ENCODE peak calls at places on chromosome 19, in seven cellular contexts. One of them, this sample, is unnamed.

GRCh38 chr19:4547303-4548237 is 7.7 kb upstream of the LRG1 start:
- DNase-seq in fibroblast of lung: peak; percentile 14
- DNase-seq in H1: no peak
- DNase-seq in endothelial cell of umbilical vein: peak; percentile 26
- DNase-seq in hepatocyte: peak; percentile 6
- DNase-seq in DND-41: peak; percentile 34
- DNase-seq in astrocyte: no peak
- DNase-seq in this sample: no peak

GRCh38 chr19:33432408-33433170 is 59.1 kb downstream of the CEBPG start:
- DNase-seq in fibroblast of lung: no peak
- DNase-seq in H1: no peak
- DNase-seq in endothelial cell of umbilical vein: no peak
- DNase-seq in hepatocyte: no peak
- DNase-seq in DND-41: no peak
- DNase-seq in astrocyte: no peak
- DNase-seq in this sample: no peak

GRCh38 chr19:5141926-5142724 is 173.2 kb downstream of the KDM4B start:
- DNase-seq in fibroblast of lung: no peak
- DNase-seq in H1: no peak
- DNase-seq in endothelial cell of umbilical vein: no peak
- DNase-seq in hepatocyte: no peak
- DNase-seq in DND-41: no peak
- DNase-seq in astrocyte: no peak
- DNase-seq in this sample: no peak

GRCh38 chr19:48624791-48625723 is 5.8 kb downstream of the SPHK2 start:
- DNase-seq in fibroblast of lung: no peak
- DNase-seq in H1: no peak
- DNase-seq in endothelial cell of umbilical vein: no peak
- DNase-seq in hepatocyte: peak; percentile 73
- DNase-seq in DND-41: peak; percentile 7
- DNase-seq in astrocyte: no peak
- DNase-seq in this sample: no peak

GRCh38 chr19:45789035-45789786 is 3.4 kb downstream of the DMWD start:
- DNase-seq in fibroblast of lung: no peak
- DNase-seq in H1: no peak
- DNase-seq in endothelial cell of umbilical vein: no peak
- DNase-seq in hepatocyte: no peak
- DNase-seq in DND-41: no peak
- DNase-seq in astrocyte: no peak
- DNase-seq in this sample: no peak

GRCh38 chr19:10681658-10682057 is 19.6 kb upstream of the QTRT1 start:
- DNase-seq in fibroblast of lung: no peak
- DNase-seq in H1: no peak
- DNase-seq in endothelial cell of umbilical vein: no peak
- DNase-seq in hepatocyte: no peak
- DNase-seq in DND-41: no peak
- DNase-seq in astrocyte: no peak
- DNase-seq in this sample: no peak

GRCh38 chr19:49151339-49152217 is 3.6 kb downstream of the HRC start:
- DNase-seq in fibroblast of lung: peak; percentile 28
- DNase-seq in H1: peak; percentile 95
- DNase-seq in endothelial cell of umbilical vein: peak; percentile 29
- DNase-seq in hepatocyte: peak; percentile 89
- DNase-seq in DND-41: peak; percentile 30
- DNase-seq in astrocyte: no peak
- DNase-seq in this sample: peak; percentile 84

GRCh38 chr19:2181618-2181997 is 17.9 kb downstream of the DOT1L start:
- DNase-seq in fibroblast of lung: no peak
- DNase-seq in H1: no peak
- DNase-seq in endothelial cell of umbilical vein: no peak
- DNase-seq in hepatocyte: no peak
- DNase-seq in DND-41: no peak
- DNase-seq in astrocyte: no peak
- DNase-seq in this sample: no peak

GRCh38 chr19:53927745-53928144 is 18.7 kb downstream of the CACNG7 start:
- DNase-seq in fibroblast of lung: peak; percentile 62
- DNase-seq in H1: peak; percentile 79
- DNase-seq in endothelial cell of umbilical vein: peak; percentile 51
- DNase-seq in hepatocyte: peak; percentile 86
- DNase-seq in DND-41: peak; percentile 76
- DNase-seq in astrocyte: peak; percentile 51
- DNase-seq in this sample: peak; percentile 29

GRCh38 chr19:45008554-45008953 is 7.3 kb downstream of the RELB start:
- DNase-seq in fibroblast of lung: no peak
- DNase-seq in H1: no peak
- DNase-seq in endothelial cell of umbilical vein: no peak
- DNase-seq in hepatocyte: peak; percentile 63
- DNase-seq in DND-41: no peak
- DNase-seq in astrocyte: no peak
- DNase-seq in this sample: no peak

GRCh38 chr19:38799104-38799503 is 10.1 kb downstream of the LGALS7B start:
- DNase-seq in fibroblast of lung: peak; percentile 51
- DNase-seq in H1: no peak
- DNase-seq in endothelial cell of umbilical vein: no peak
- DNase-seq in hepatocyte: no peak
- DNase-seq in DND-41: no peak
- DNase-seq in astrocyte: no peak
- DNase-seq in this sample: no peak

GRCh38 chr19:5436101-5436947 is 18.9 kb upstream of the ZNRF4 start:
- DNase-seq in fibroblast of lung: no peak
- DNase-seq in H1: peak; percentile 68
- DNase-seq in endothelial cell of umbilical vein: no peak
- DNase-seq in hepatocyte: peak; percentile 68
- DNase-seq in DND-41: no peak
- DNase-seq in astrocyte: peak; percentile 91
- DNase-seq in this sample: no peak

GRCh38 chr19:18765224-18765623 is 25.9 kb downstream of the COMP start:
- DNase-seq in fibroblast of lung: no peak
- DNase-seq in H1: no peak
- DNase-seq in endothelial cell of umbilical vein: no peak
- DNase-seq in hepatocyte: no peak
- DNase-seq in DND-41: no peak
- DNase-seq in astrocyte: no peak
- DNase-seq in this sample: no peak

GRCh38 chr19:2536461-2536860 is 60.5 kb downstream of the GADD45B start:
- DNase-seq in fibroblast of lung: no peak
- DNase-seq in H1: no peak
- DNase-seq in endothelial cell of umbilical vein: peak; percentile 49
- DNase-seq in hepatocyte: no peak
- DNase-seq in DND-41: no peak
- DNase-seq in astrocyte: no peak
- DNase-seq in this sample: no peak

GRCh38 chr19:5200844-5201243 is 139.8 kb downstream of the PTPRS start:
- DNase-seq in fibroblast of lung: no peak
- DNase-seq in H1: no peak
- DNase-seq in endothelial cell of umbilical vein: no peak
- DNase-seq in hepatocyte: no peak
- DNase-seq in DND-41: no peak
- DNase-seq in astrocyte: no peak
- DNase-seq in this sample: no peak

GRCh38 chr19:49335784-49336481 is 727 bp downstream of the CD37 start:
- DNase-seq in fibroblast of lung: no peak
- DNase-seq in H1: no peak
- DNase-seq in endothelial cell of umbilical vein: no peak
- DNase-seq in hepatocyte: no peak
- DNase-seq in DND-41: no peak
- DNase-seq in astrocyte: no peak
- DNase-seq in this sample: no peak

GRCh38 chr19:18833849-18834643 is 2.3 kb downstream of the UPF1 start:
- DNase-seq in fibroblast of lung: no peak
- DNase-seq in H1: no peak
- DNase-seq in endothelial cell of umbilical vein: peak; percentile 19
- DNase-seq in hepatocyte: peak; percentile 51
- DNase-seq in DND-41: no peak
- DNase-seq in astrocyte: no peak
- DNase-seq in this sample: no peak

GRCh38 chr19:10013834-10014618 is 743 bp downstream of the RDH8 start:
- DNase-seq in fibroblast of lung: no peak
- DNase-seq in H1: no peak
- DNase-seq in endothelial cell of umbilical vein: no peak
- DNase-seq in hepatocyte: no peak
- DNase-seq in DND-41: no peak
- DNase-seq in astrocyte: no peak
- DNase-seq in this sample: no peak

GRCh38 chr19:30362156-30362754 is 9.9 kb upstream of the ZNF536 start:
- DNase-seq in fibroblast of lung: no peak
- DNase-seq in H1: no peak
- DNase-seq in endothelial cell of umbilical vein: no peak
- DNase-seq in hepatocyte: no peak
- DNase-seq in DND-41: no peak
- DNase-seq in astrocyte: no peak
- DNase-seq in this sample: no peak

GRCh38 chr19:18284710-18285430 is 3.4 kb upstream of the JUND start:
- DNase-seq in fibroblast of lung: no peak
- DNase-seq in H1: no peak
- DNase-seq in endothelial cell of umbilical vein: no peak
- DNase-seq in hepatocyte: no peak
- DNase-seq in DND-41: no peak
- DNase-seq in astrocyte: no peak
- DNase-seq in this sample: no peak

GRCh38 chr19:54149021-54149812 is 10.3 kb downstream of the LENG1 start:
- DNase-seq in fibroblast of lung: no peak
- DNase-seq in H1: no peak
- DNase-seq in endothelial cell of umbilical vein: peak; percentile 82
- DNase-seq in hepatocyte: no peak
- DNase-seq in DND-41: no peak
- DNase-seq in astrocyte: no peak
- DNase-seq in this sample: no peak

DNA sequence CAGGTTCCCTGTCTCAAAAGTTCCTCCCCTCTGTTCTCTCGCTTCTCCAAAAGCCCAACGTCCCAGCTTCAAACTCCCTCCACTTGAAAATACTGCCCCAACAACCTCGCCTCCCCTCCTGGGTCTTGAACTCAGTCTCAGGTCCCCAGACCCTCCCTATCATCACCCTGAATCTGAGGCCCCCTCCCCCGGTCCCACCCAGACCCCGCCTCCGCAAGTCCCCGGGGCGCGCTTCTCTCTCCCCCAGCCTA is 280 bp downstream of the SERTAD3 start:
- DNase-seq in fibroblast of lung: no peak
- DNase-seq in H1: no peak
- DNase-seq in endothelial cell of umbilical vein: no peak
- DNase-seq in hepatocyte: no peak
- DNase-seq in DND-41: no peak
- DNase-seq in astrocyte: no peak
- DNase-seq in this sample: no peak
- TF ChIP-seq EZH2 in fibroblast of lung: no peak
- TF ChIP-seq EZH2 in H1: no peak
- TF ChIP-seq EZH2 in endothelial cell of umbilical vein: no peak
- TF ChIP-seq EZH2 in hepatocyte: no peak
- TF ChIP-seq EZH2 in DND-41: no peak
- TF ChIP-seq EZH2 in astrocyte: no peak
- TF ChIP-seq EZH2 in this sample: no peak

DNA sequence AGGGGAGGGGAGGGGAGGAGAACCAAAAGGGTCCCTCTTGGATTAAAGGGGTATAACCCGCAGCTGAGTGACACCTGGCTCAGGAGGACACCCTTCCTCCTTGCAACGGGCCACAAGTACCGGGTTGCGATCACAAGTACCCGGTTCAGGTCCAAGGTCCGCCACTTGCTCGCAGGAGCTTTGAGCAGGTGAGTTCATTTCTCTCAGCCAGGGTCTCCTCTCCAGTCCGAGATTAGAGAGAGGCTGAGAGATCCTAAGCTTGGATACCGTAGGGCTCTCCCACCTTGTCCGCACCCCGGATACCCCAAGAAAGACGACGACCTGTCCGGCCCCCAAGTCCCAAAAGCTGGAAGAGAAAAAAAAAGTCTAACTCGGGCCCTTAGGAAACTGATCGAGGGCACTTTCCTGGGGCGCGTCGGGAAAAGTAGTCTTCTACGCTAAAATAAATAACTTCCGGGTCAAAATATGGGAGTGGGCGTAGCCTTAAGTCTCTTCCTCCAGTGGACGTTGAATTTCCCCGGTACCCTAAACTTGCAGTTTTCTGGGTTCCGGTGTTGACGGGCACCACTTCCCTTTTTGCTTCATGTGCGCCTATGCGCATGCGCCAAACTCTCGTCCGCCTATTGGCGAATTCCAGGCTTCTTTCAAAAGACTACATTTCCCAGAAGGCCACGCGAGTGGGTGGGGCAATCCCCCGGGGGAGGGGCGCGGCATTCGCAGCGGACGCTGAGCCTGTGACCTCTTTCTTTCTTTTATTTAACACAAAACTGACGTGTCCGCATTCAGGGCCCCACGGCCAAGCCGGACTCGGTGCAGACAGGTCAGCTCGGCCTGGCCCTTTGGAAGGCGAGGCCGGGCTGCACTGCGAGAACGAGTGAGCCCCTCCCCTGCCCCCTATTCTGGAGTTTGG is 4.4 kb downstream of the C19orf67 start:
- DNase-seq in fibroblast of lung: peak; percentile 100
- DNase-seq in H1: peak; percentile 97
- DNase-seq in endothelial cell of umbilical vein: peak; percentile 100
- DNase-seq in hepatocyte: peak; percentile 99
- DNase-seq in DND-41: peak; percentile 99
- DNase-seq in astrocyte: peak; percentile 97
- DNase-seq in this sample: peak; percentile 98
- TF ChIP-seq CTCF in fibroblast of lung: no peak
- TF ChIP-seq CTCF in H1: no peak
- TF ChIP-seq CTCF in endothelial cell of umbilical vein: no peak
- TF ChIP-seq CTCF in hepatocyte: no peak
- TF ChIP-seq CTCF in DND-41: no peak
- TF ChIP-seq CTCF in astrocyte: no peak
- TF ChIP-seq CTCF in this sample: no peak

GRCh38 chr19:1140272-1140671 is 33.8 kb downstream of the SBNO2 start:
- DNase-seq in fibroblast of lung: no peak
- DNase-seq in H1: no peak
- DNase-seq in endothelial cell of umbilical vein: no peak
- DNase-seq in hepatocyte: no peak
- DNase-seq in DND-41: no peak
- DNase-seq in astrocyte: no peak
- DNase-seq in this sample: no peak
- TF ChIP-seq EZH2 in fibroblast of lung: no peak
- TF ChIP-seq EZH2 in H1: no peak
- TF ChIP-seq EZH2 in endothelial cell of umbilical vein: no peak
- TF ChIP-seq EZH2 in hepatocyte: no peak
- TF ChIP-seq EZH2 in DND-41: no peak
- TF ChIP-seq EZH2 in astrocyte: no peak
- TF ChIP-seq EZH2 in this sample: no peak

DNA sequence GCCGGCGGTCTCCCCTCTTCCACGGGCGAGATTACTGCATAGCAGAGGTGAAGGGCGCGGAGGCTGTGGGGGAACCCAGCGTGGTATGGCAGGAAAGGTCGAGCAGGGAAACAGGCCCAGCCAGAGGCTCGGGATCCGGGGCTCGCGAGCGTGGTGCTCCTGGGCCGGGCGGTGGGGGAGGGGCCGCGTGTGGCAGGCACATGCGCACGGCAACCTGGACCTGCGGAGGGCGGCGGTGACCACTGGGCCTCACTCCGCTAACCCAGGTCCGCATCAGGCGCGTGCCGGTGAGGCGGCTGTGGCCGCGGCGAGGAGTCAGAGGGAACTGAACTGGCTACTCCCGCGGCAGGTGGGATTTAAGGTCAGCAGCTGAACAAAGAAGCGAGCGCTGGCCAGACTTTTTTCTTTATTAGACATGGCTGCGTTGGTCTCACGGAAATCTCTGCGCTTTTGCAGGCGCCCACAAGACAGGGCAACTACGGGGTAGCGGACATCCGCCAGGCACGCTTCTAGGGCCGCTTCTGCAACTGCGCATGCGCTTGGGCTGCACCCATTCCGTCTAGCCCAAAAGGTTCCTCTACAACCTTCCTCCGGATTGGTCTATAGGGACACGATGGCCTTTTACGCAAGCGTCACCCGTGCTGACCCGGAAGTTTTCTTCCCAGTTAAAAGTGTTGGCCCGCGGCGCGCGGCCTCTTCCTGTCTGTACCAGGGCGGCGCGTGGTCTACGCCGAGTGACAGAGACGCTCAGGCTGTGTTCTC is at the start of gene RPS5:
- DNase-seq in fibroblast of lung: peak; percentile 99
- DNase-seq in H1: peak; percentile 95
- DNase-seq in endothelial cell of umbilical vein: peak; percentile 98
- DNase-seq in hepatocyte: peak; percentile 98
- DNase-seq in DND-41: peak; percentile 98
- DNase-seq in astrocyte: peak; percentile 96
- DNase-seq in this sample: peak; percentile 98
- TF ChIP-seq CTCF in fibroblast of lung: no peak
- TF ChIP-seq CTCF in H1: no peak
- TF ChIP-seq CTCF in endothelial cell of umbilical vein: no peak
- TF ChIP-seq CTCF in hepatocyte: no peak
- TF ChIP-seq CTCF in DND-41: no peak
- TF ChIP-seq CTCF in astrocyte: no peak
- TF ChIP-seq CTCF in this sample: no peak